ENCODE peak calls at places on chromosomes 11 and 22, in eight cellular contexts. Y is dorsolateral prefrontal cortex; M is thoracic aorta; J is GM12878; X is stimulated activated CD4-positive, alpha-beta T cell treated with anti-CD3 and anti-CD28 coated beads, Interleukin-2, amount 100 ng/mL, for 48 hours; G is GM03348; N is hepatocyte; D is A172. U is an unnamed sample.

GRCh38 chr11:119372260-119373058 is 9.0 kb downstream of the USP2 start:
- DNase-seq in G (no peak), D (no peak), M (no peak), N (no peak), Y (no peak), X (no peak), J (no peak), U (no peak)

GRCh38 chr11:86669424-86669823 is 3.0 kb downstream of the ME3 start:
- DNase-seq in X (no peak), G (no peak), Y (no peak), D (no peak), M (no peak), J (no peak), N (no peak), U (no peak)

GRCh38 chr11:84899740-84900139 is 727.4 kb downstream of the DLG2 start:
- DNase-seq in J (no peak), D (peak), G (no peak), X (no peak), Y (no peak), N (no peak), M (no peak), U (no peak)

GRCh38 chr11:86663741-86664140 is 8.7 kb downstream of the ME3 start:
- DNase-seq in M (no peak), Y (no peak), G (no peak), X (no peak), J (no peak), D (no peak), N (peak), U (no peak)

GRCh38 chr11:16191212-16191851 is 165.0 kb downstream of the SOX6 start:
- DNase-seq in Y (no peak), M (no peak), G (no peak), D (no peak), N (no peak), X (no peak), J (no peak), U (no peak)

GRCh38 chr11:94546886-94547285 is 3.2 kb downstream of the FUT4 start:
- DNase-seq in G (no peak), M (no peak), Y (no peak), X (no peak), N (peak), J (no peak), D (no peak), U (no peak)

GRCh38 chr11:76785513-76785912 is 2.4 kb downstream of the TSKU start:
- DNase-seq in J (no peak), G (no peak), M (no peak), N (no peak), X (no peak), D (no peak), Y (no peak), U (peak)

GRCh38 chr11:133414503-133414902 is 117.8 kb downstream of the OPCML start:
- DNase-seq in D (no peak), G (no peak), Y (no peak), N (no peak), X (no peak), M (no peak), J (no peak), U (no peak)

GRCh38 chr11:95884364-95884763 is 39.5 kb downstream of the MTMR2 start:
- DNase-seq in X (no peak), D (peak), G (peak), N (no peak), J (no peak), Y (no peak), M (no peak), U (no peak)

GRCh38 chr11:128323381-128323780 is 264.0 kb downstream of the ETS1 start:
- DNase-seq in J (no peak), M (no peak), D (no peak), N (peak), G (peak), Y (no peak), X (no peak), U (no peak)

GRCh38 chr22:23132376-23133091 is 9.3 kb downstream of the RSPH14 start:
- DNase-seq in J (no peak), X (no peak), N (no peak), M (no peak), Y (no peak), D (no peak), G (no peak), U (no peak)

GRCh38 chr11:129652828-129653227 is 162.8 kb upstream of the TMEM45B start:
- DNase-seq in M (no peak), G (no peak), D (no peak), N (no peak), Y (no peak), J (no peak), X (no peak), U (no peak)

GRCh38 chr11:88402192-88402715 is 64.7 kb upstream of the CTSC start:
- DNase-seq in M (no peak), N (no peak), Y (no peak), X (no peak), G (peak), D (peak), J (peak), U (no peak)

GRCh38 chr11:15805726-15806125 is 550.6 kb downstream of the SOX6 start:
- DNase-seq in G (no peak), D (no peak), M (no peak), Y (no peak), X (no peak), N (no peak), J (no peak), U (no peak)

GRCh38 chr11:119376197-119376847 is 5.2 kb downstream of the USP2 start:
- DNase-seq in J (no peak), M (no peak), X (no peak), Y (peak), G (no peak), N (no peak), D (no peak), U (no peak)

GRCh38 chr22:42885446-42885845 is 28.4 kb upstream of the ARFGAP3 start:
- DNase-seq in G (peak), D (no peak), N (no peak), M (no peak), Y (no peak), X (no peak), J (no peak), U (no peak)

GRCh38 chr11:59716051-59716450 is 2.4 kb upstream of the OR10V1 start:
- DNase-seq in M (no peak), Y (no peak), D (no peak), X (no peak), G (no peak), N (no peak), J (no peak), U (no peak)

GRCh38 chr22:49286236-49286760 is 541.4 kb downstream of the BRD1 start:
- DNase-seq in X (no peak), G (no peak), D (no peak), M (no peak), N (no peak), Y (no peak), J (no peak), U (peak)

GRCh38 chr11:130473056-130473794 is 24.8 kb downstream of the ADAMTS15 start:
- DNase-seq in N (peak), X (no peak), D (no peak), Y (no peak), J (no peak), G (no peak), M (no peak), U (no peak)

GRCh38 chr11:67646535-67647336 is 3.8 kb downstream of the ACY3 start:
- DNase-seq in X (no peak), M (no peak), G (no peak), N (no peak), D (no peak), Y (no peak), J (peak), U (peak)

GRCh38 chr11:28899706-28900105 is 791.5 kb downstream of the METTL15 start:
- DNase-seq in N (no peak), D (no peak), M (no peak), J (no peak), X (no peak), Y (no peak), G (no peak), U (no peak)

GRCh38 chr22:50218996-50219727 is 18.4 kb downstream of the SELENOO start:
- DNase-seq in X (no peak), G (peak), N (peak), M (no peak), Y (no peak), D (peak), J (no peak), U (no peak)

GRCh38 chr11:8287297-8288070 is 23.8 kb upstream of the LMO1 start:
- DNase-seq in G (no peak), D (no peak), X (no peak), N (no peak), J (no peak), Y (no peak), M (no peak), U (peak)

U was measured in spleen.